ENCODE peak calls at places on chromosome 17, in eight cellular contexts. W is HL-60; U is mesendoderm; S is GM23338; G is H9; B is psoas muscle; L is PC-3; F is CD8-positive, alpha-beta memory T cell. P is an unnamed sample.

GRCh38 chr17:58316260-58316960 is 12.2 kb downstream of the TSPOAP1 start:
- DNase-seq in L (no peak), U (no peak), W (no peak), G (peak), B (no peak), S (no peak), F (no peak), P (no peak)

GRCh38 chr17:8152112-8152775 is at the start of gene PER1:
- DNase-seq in U (peak), B (peak), F (peak), S (peak), W (peak), L (peak), G (peak), P (peak)

GRCh38 chr17:47733047-47733413 is at the start of gene TBX21:
- DNase-seq in L (no peak), U (peak), S (peak), B (peak), F (peak), W (peak), G (peak), P (no peak)

GRCh38 chr17:79844869-79845600 is 5.8 kb upstream of the CBX4 start:
- DNase-seq in S (peak), B (peak), W (no peak), G (peak), L (peak), U (no peak), F (peak), P (no peak)

GRCh38 chr17:9498490-9498889 is 77.1 kb downstream of the STX8 start:
- DNase-seq in L (no peak), U (no peak), G (no peak), S (no peak), B (no peak), W (no peak), F (no peak), P (no peak)

GRCh38 chr17:10532026-10532425 is 13.7 kb upstream of the MYH1 start:
- DNase-seq in B (no peak), G (no peak), S (no peak), U (no peak), W (no peak), L (no peak), F (no peak), P (no peak)

GRCh38 chr17:75778861-75779249 is 5.8 kb upstream of the UNK start:
- DNase-seq in U (no peak), F (peak), S (peak), W (no peak), G (peak), B (no peak), L (no peak), P (no peak)

GRCh38 chr17:82592751-82593589 is 55.3 kb downstream of the WDR45B start:
- DNase-seq in B (peak), F (peak), U (peak), S (peak), G (peak), W (peak), L (peak), P (no peak)

GRCh38 chr17:40468560-40468959 is 25.3 kb downstream of the IGFBP4 start:
- DNase-seq in L (no peak), U (no peak), S (no peak), B (no peak), W (no peak), F (no peak), G (no peak), P (no peak)

GRCh38 chr17:73551756-73552155 is 92.5 kb downstream of the SDK2 start:
- DNase-seq in F (no peak), W (no peak), G (peak), B (no peak), S (peak), L (no peak), U (peak), P (no peak)

GRCh38 chr17:66829386-66829864 is 5.5 kb upstream of the CACNG5 start:
- DNase-seq in W (no peak), U (peak), B (no peak), L (peak), S (peak), F (no peak), G (peak), P (no peak)

GRCh38 chr17:6681176-6681575 is 29.6 kb downstream of the C17orf100 start:
- DNase-seq in G (no peak), F (no peak), L (no peak), U (no peak), S (no peak), B (no peak), W (no peak), P (no peak)

GRCh38 chr17:13425390-13425789 is 176.3 kb downstream of the HS3ST3A1 start:
- DNase-seq in W (no peak), U (no peak), B (no peak), F (no peak), L (no peak), G (no peak), S (no peak), P (no peak)

GRCh38 chr17:34226011-34226410 is 29.1 kb upstream of the CCL2 start:
- DNase-seq in U (no peak), B (no peak), F (no peak), W (no peak), G (no peak), S (no peak), L (no peak), P (no peak)

GRCh38 chr17:81515530-81516041 is 3.0 kb upstream of the ACTG1 start:
- DNase-seq in U (no peak), L (no peak), B (peak), S (no peak), W (no peak), F (no peak), G (no peak), P (no peak)

GRCh38 chr17:38702900-38703741 is 2.0 kb upstream of the MLLT6 start:
- DNase-seq in F (no peak), L (peak), S (peak), W (no peak), B (no peak), U (no peak), G (peak), P (no peak)
- H3K27ac ChIP-seq in F (peak), L (peak), S (no peak), W (peak), B (peak), U (no peak), G (no peak), P (peak)

GRCh38 chr17:46099865-46100264 is 93.4 kb downstream of the KANSL1 start:
- DNase-seq in U (no peak), L (peak), W (no peak), F (no peak), S (no peak), B (no peak), G (no peak), P (no peak)
- H3K27ac ChIP-seq in U (no peak), L (no peak), W (no peak), F (no peak), S (no peak), B (no peak), G (no peak), P (no peak)

GRCh38 chr17:4610162-4610561 is 25.8 kb downstream of the SMTNL2 start:
- DNase-seq in G (no peak), B (no peak), W (no peak), F (no peak), U (no peak), L (no peak), S (no peak), P (no peak)

GRCh38 chr17:4609761-4610160 is 25.4 kb downstream of the SMTNL2 start:
- DNase-seq in S (no peak), F (no peak), U (no peak), G (no peak), B (peak), L (no peak), W (no peak), P (no peak)

GRCh38 chr17:4605826-4606225 is 21.5 kb downstream of the SMTNL2 start:
- DNase-seq in U (no peak), S (no peak), L (no peak), W (no peak), B (peak), F (no peak), G (no peak), P (no peak)

GRCh38 chr17:4607773-4608187 is 23.5 kb downstream of the SMTNL2 start:
- DNase-seq in U (no peak), L (no peak), F (no peak), S (no peak), W (peak), B (peak), G (peak), P (no peak)

GRCh38 chr17:4607261-4607731 is 23.0 kb downstream of the SMTNL2 start:
- DNase-seq in L (no peak), W (no peak), G (peak), S (no peak), U (no peak), F (no peak), B (peak), P (no peak)
- H3K27ac ChIP-seq in L (no peak), W (no peak), G (no peak), S (no peak), U (no peak), F (no peak), B (peak), P (no peak)

GRCh38 chr17:30104575-30105339 is 11.9 kb upstream of the NSRP1 start:
- DNase-seq in F (peak), G (peak), U (peak), B (peak), W (peak), S (peak), L (peak), P (no peak)
- H3K27ac ChIP-seq in F (no peak), G (no peak), U (no peak), B (no peak), W (peak), S (no peak), L (no peak), P (no peak)

GRCh38 chr17:64081802-64082799 is 47.8 kb downstream of the ERN1 start:
- DNase-seq in G (no peak), B (no peak), L (peak), S (no peak), U (peak), W (peak), F (peak), P (peak)
- H3K27ac ChIP-seq in G (no peak), B (no peak), L (peak), S (peak), U (peak), W (peak), F (peak), P (peak)

P was measured in epithelial cell of prostate.